ENCODE peak calls at places on chromosomes 2 and 18, in eight cellular contexts. One of them, this sample, is unnamed.

GRCh38 chr2:39805936-39806608 is 27.0 kb upstream of the THUMPD2 start:
- DNase-seq in activated CD4-positive, CD25-positive, alpha-beta regulatory T cell treated with anti-CD3 and anti-CD28 coated beads, Interleukin-2, amount 50 U/mL, for 72 hours: no peak
- DNase-seq in activated CD4-positive, alpha-beta T cell treated with anti-CD3 and anti-CD28 coated beads, Interleukin-2, amount 50 U/mL, for 24 hours: no peak
- DNase-seq in activated T-helper 9 cell treated with anti-CD3 and anti-CD28 coated beads, Interleukin-2, amount 50 U/mL, for 16 hours: no peak
- DNase-seq in EL: no peak
- DNase-seq in cardiac muscle cell: no peak
- DNase-seq in frontal cortex: no peak
- DNase-seq in SIG-M5: no peak
- DNase-seq in this sample: no peak

GRCh38 chr2:99867690-99868089 is 274.7 kb downstream of the AFF3 start:
- DNase-seq in EL: peak; percentile 88
- DNase-seq in activated T-helper 9 cell treated with anti-CD3 and anti-CD28 coated beads, Interleukin-2, amount 50 U/mL, for 16 hours: no peak
- DNase-seq in activated CD4-positive, CD25-positive, alpha-beta regulatory T cell treated with anti-CD3 and anti-CD28 coated beads, Interleukin-2, amount 50 U/mL, for 72 hours: no peak
- DNase-seq in activated CD4-positive, alpha-beta T cell treated with anti-CD3 and anti-CD28 coated beads, Interleukin-2, amount 50 U/mL, for 24 hours: no peak
- DNase-seq in frontal cortex: no peak
- DNase-seq in SIG-M5: no peak
- DNase-seq in cardiac muscle cell: no peak
- DNase-seq in this sample: no peak

GRCh38 chr2:26668041-26668440 is 24.5 kb upstream of the KCNK3 start:
- DNase-seq in cardiac muscle cell: no peak
- DNase-seq in activated CD4-positive, CD25-positive, alpha-beta regulatory T cell treated with anti-CD3 and anti-CD28 coated beads, Interleukin-2, amount 50 U/mL, for 72 hours: no peak
- DNase-seq in EL: no peak
- DNase-seq in frontal cortex: no peak
- DNase-seq in activated CD4-positive, alpha-beta T cell treated with anti-CD3 and anti-CD28 coated beads, Interleukin-2, amount 50 U/mL, for 24 hours: no peak
- DNase-seq in SIG-M5: no peak
- DNase-seq in activated T-helper 9 cell treated with anti-CD3 and anti-CD28 coated beads, Interleukin-2, amount 50 U/mL, for 16 hours: no peak
- DNase-seq in this sample: no peak

GRCh38 chr2:43636616-43637015 is 444 bp upstream of the PLEKHH2 start:
- DNase-seq in SIG-M5: no peak
- DNase-seq in frontal cortex: no peak
- DNase-seq in cardiac muscle cell: no peak
- DNase-seq in activated T-helper 9 cell treated with anti-CD3 and anti-CD28 coated beads, Interleukin-2, amount 50 U/mL, for 16 hours: no peak
- DNase-seq in activated CD4-positive, CD25-positive, alpha-beta regulatory T cell treated with anti-CD3 and anti-CD28 coated beads, Interleukin-2, amount 50 U/mL, for 72 hours: no peak
- DNase-seq in EL: no peak
- DNase-seq in activated CD4-positive, alpha-beta T cell treated with anti-CD3 and anti-CD28 coated beads, Interleukin-2, amount 50 U/mL, for 24 hours: no peak
- DNase-seq in this sample: no peak

GRCh38 chr2:144331652-144332355 is 188.1 kb downstream of the ZEB2 start:
- DNase-seq in EL: peak; percentile 12
- DNase-seq in SIG-M5: no peak
- DNase-seq in activated T-helper 9 cell treated with anti-CD3 and anti-CD28 coated beads, Interleukin-2, amount 50 U/mL, for 16 hours: no peak
- DNase-seq in frontal cortex: no peak
- DNase-seq in cardiac muscle cell: no peak
- DNase-seq in activated CD4-positive, alpha-beta T cell treated with anti-CD3 and anti-CD28 coated beads, Interleukin-2, amount 50 U/mL, for 24 hours: peak; percentile 51
- DNase-seq in activated CD4-positive, CD25-positive, alpha-beta regulatory T cell treated with anti-CD3 and anti-CD28 coated beads, Interleukin-2, amount 50 U/mL, for 72 hours: no peak
- DNase-seq in this sample: peak; percentile 75

GRCh38 chr2:239669899-239670460 is 269.2 kb upstream of the HDAC4 start:
- DNase-seq in activated CD4-positive, CD25-positive, alpha-beta regulatory T cell treated with anti-CD3 and anti-CD28 coated beads, Interleukin-2, amount 50 U/mL, for 72 hours: no peak
- DNase-seq in EL: no peak
- DNase-seq in activated CD4-positive, alpha-beta T cell treated with anti-CD3 and anti-CD28 coated beads, Interleukin-2, amount 50 U/mL, for 24 hours: no peak
- DNase-seq in SIG-M5: no peak
- DNase-seq in frontal cortex: no peak
- DNase-seq in cardiac muscle cell: no peak
- DNase-seq in activated T-helper 9 cell treated with anti-CD3 and anti-CD28 coated beads, Interleukin-2, amount 50 U/mL, for 16 hours: no peak
- DNase-seq in this sample: no peak

GRCh38 chr18:29078272-29078671 is 901.3 kb upstream of the CDH2 start:
- DNase-seq in EL: no peak
- DNase-seq in frontal cortex: no peak
- DNase-seq in activated CD4-positive, CD25-positive, alpha-beta regulatory T cell treated with anti-CD3 and anti-CD28 coated beads, Interleukin-2, amount 50 U/mL, for 72 hours: no peak
- DNase-seq in activated CD4-positive, alpha-beta T cell treated with anti-CD3 and anti-CD28 coated beads, Interleukin-2, amount 50 U/mL, for 24 hours: no peak
- DNase-seq in cardiac muscle cell: peak; percentile 69
- DNase-seq in activated T-helper 9 cell treated with anti-CD3 and anti-CD28 coated beads, Interleukin-2, amount 50 U/mL, for 16 hours: no peak
- DNase-seq in SIG-M5: no peak
- DNase-seq in this sample: no peak

GRCh38 chr2:133557624-133558023 is 10.6 kb downstream of the NCKAP5 start:
- DNase-seq in activated T-helper 9 cell treated with anti-CD3 and anti-CD28 coated beads, Interleukin-2, amount 50 U/mL, for 16 hours: no peak
- DNase-seq in frontal cortex: no peak
- DNase-seq in EL: peak; percentile 34
- DNase-seq in SIG-M5: no peak
- DNase-seq in activated CD4-positive, CD25-positive, alpha-beta regulatory T cell treated with anti-CD3 and anti-CD28 coated beads, Interleukin-2, amount 50 U/mL, for 72 hours: no peak
- DNase-seq in activated CD4-positive, alpha-beta T cell treated with anti-CD3 and anti-CD28 coated beads, Interleukin-2, amount 50 U/mL, for 24 hours: no peak
- DNase-seq in cardiac muscle cell: no peak
- DNase-seq in this sample: no peak

GRCh38 chr2:220887271-220887870 is 684.7 kb downstream of the EPHA4 start:
- DNase-seq in cardiac muscle cell: no peak
- DNase-seq in activated CD4-positive, alpha-beta T cell treated with anti-CD3 and anti-CD28 coated beads, Interleukin-2, amount 50 U/mL, for 24 hours: no peak
- DNase-seq in frontal cortex: no peak
- DNase-seq in activated T-helper 9 cell treated with anti-CD3 and anti-CD28 coated beads, Interleukin-2, amount 50 U/mL, for 16 hours: no peak
- DNase-seq in SIG-M5: no peak
- DNase-seq in activated CD4-positive, CD25-positive, alpha-beta regulatory T cell treated with anti-CD3 and anti-CD28 coated beads, Interleukin-2, amount 50 U/mL, for 72 hours: no peak
- DNase-seq in EL: no peak
- DNase-seq in this sample: no peak

GRCh38 chr2:120251077-120251476 is 1.6 kb upstream of the RALB start:
- DNase-seq in frontal cortex: no peak
- DNase-seq in EL: no peak
- DNase-seq in cardiac muscle cell: no peak
- DNase-seq in activated CD4-positive, alpha-beta T cell treated with anti-CD3 and anti-CD28 coated beads, Interleukin-2, amount 50 U/mL, for 24 hours: no peak
- DNase-seq in activated CD4-positive, CD25-positive, alpha-beta regulatory T cell treated with anti-CD3 and anti-CD28 coated beads, Interleukin-2, amount 50 U/mL, for 72 hours: no peak
- DNase-seq in SIG-M5: no peak
- DNase-seq in activated T-helper 9 cell treated with anti-CD3 and anti-CD28 coated beads, Interleukin-2, amount 50 U/mL, for 16 hours: no peak
- DNase-seq in this sample: no peak

GRCh38 chr2:227653419-227653818 is 13.2 kb upstream of the SCYGR5 start:
- DNase-seq in cardiac muscle cell: no peak
- DNase-seq in activated T-helper 9 cell treated with anti-CD3 and anti-CD28 coated beads, Interleukin-2, amount 50 U/mL, for 16 hours: no peak
- DNase-seq in activated CD4-positive, alpha-beta T cell treated with anti-CD3 and anti-CD28 coated beads, Interleukin-2, amount 50 U/mL, for 24 hours: no peak
- DNase-seq in frontal cortex: no peak
- DNase-seq in activated CD4-positive, CD25-positive, alpha-beta regulatory T cell treated with anti-CD3 and anti-CD28 coated beads, Interleukin-2, amount 50 U/mL, for 72 hours: no peak
- DNase-seq in EL: peak; percentile 51
- DNase-seq in SIG-M5: no peak
- DNase-seq in this sample: no peak

GRCh38 chr2:165601866-165602636 is 132.6 kb downstream of the CSRNP3 start:
- DNase-seq in activated CD4-positive, CD25-positive, alpha-beta regulatory T cell treated with anti-CD3 and anti-CD28 coated beads, Interleukin-2, amount 50 U/mL, for 72 hours: no peak
- DNase-seq in cardiac muscle cell: no peak
- DNase-seq in SIG-M5: no peak
- DNase-seq in activated CD4-positive, alpha-beta T cell treated with anti-CD3 and anti-CD28 coated beads, Interleukin-2, amount 50 U/mL, for 24 hours: no peak
- DNase-seq in activated T-helper 9 cell treated with anti-CD3 and anti-CD28 coated beads, Interleukin-2, amount 50 U/mL, for 16 hours: no peak
- DNase-seq in frontal cortex: no peak
- DNase-seq in EL: no peak
- DNase-seq in this sample: no peak

GRCh38 chr18:23067236-23067635 is 68.0 kb upstream of the CABLES1 start:
- DNase-seq in activated CD4-positive, alpha-beta T cell treated with anti-CD3 and anti-CD28 coated beads, Interleukin-2, amount 50 U/mL, for 24 hours: no peak
- DNase-seq in EL: peak; percentile 30
- DNase-seq in SIG-M5: no peak
- DNase-seq in cardiac muscle cell: no peak
- DNase-seq in activated T-helper 9 cell treated with anti-CD3 and anti-CD28 coated beads, Interleukin-2, amount 50 U/mL, for 16 hours: no peak
- DNase-seq in activated CD4-positive, CD25-positive, alpha-beta regulatory T cell treated with anti-CD3 and anti-CD28 coated beads, Interleukin-2, amount 50 U/mL, for 72 hours: no peak
- DNase-seq in frontal cortex: no peak
- DNase-seq in this sample: no peak

GRCh38 chr18:75563150-75563549 is 135.6 kb upstream of the SMIM21 start:
- DNase-seq in frontal cortex: no peak
- DNase-seq in cardiac muscle cell: no peak
- DNase-seq in SIG-M5: no peak
- DNase-seq in activated T-helper 9 cell treated with anti-CD3 and anti-CD28 coated beads, Interleukin-2, amount 50 U/mL, for 16 hours: no peak
- DNase-seq in activated CD4-positive, CD25-positive, alpha-beta regulatory T cell treated with anti-CD3 and anti-CD28 coated beads, Interleukin-2, amount 50 U/mL, for 72 hours: no peak
- DNase-seq in EL: no peak
- DNase-seq in activated CD4-positive, alpha-beta T cell treated with anti-CD3 and anti-CD28 coated beads, Interleukin-2, amount 50 U/mL, for 24 hours: no peak
- DNase-seq in this sample: no peak

GRCh38 chr2:70103531-70104061 is 16.3 kb downstream of the PCBP1 start:
- DNase-seq in cardiac muscle cell: no peak
- DNase-seq in activated CD4-positive, alpha-beta T cell treated with anti-CD3 and anti-CD28 coated beads, Interleukin-2, amount 50 U/mL, for 24 hours: no peak
- DNase-seq in frontal cortex: no peak
- DNase-seq in activated T-helper 9 cell treated with anti-CD3 and anti-CD28 coated beads, Interleukin-2, amount 50 U/mL, for 16 hours: no peak
- DNase-seq in activated CD4-positive, CD25-positive, alpha-beta regulatory T cell treated with anti-CD3 and anti-CD28 coated beads, Interleukin-2, amount 50 U/mL, for 72 hours: no peak
- DNase-seq in SIG-M5: no peak
- DNase-seq in EL: no peak
- DNase-seq in this sample: no peak

GRCh38 chr2:105183555-105184323 is 57.8 kb upstream of the GPR45 start:
- DNase-seq in SIG-M5: no peak
- DNase-seq in EL: no peak
- DNase-seq in cardiac muscle cell: no peak
- DNase-seq in activated T-helper 9 cell treated with anti-CD3 and anti-CD28 coated beads, Interleukin-2, amount 50 U/mL, for 16 hours: no peak
- DNase-seq in activated CD4-positive, CD25-positive, alpha-beta regulatory T cell treated with anti-CD3 and anti-CD28 coated beads, Interleukin-2, amount 50 U/mL, for 72 hours: no peak
- DNase-seq in activated CD4-positive, alpha-beta T cell treated with anti-CD3 and anti-CD28 coated beads, Interleukin-2, amount 50 U/mL, for 24 hours: no peak
- DNase-seq in frontal cortex: no peak
- DNase-seq in this sample: no peak

GRCh38 chr2:18299423-18300212 is 260.8 kb downstream of the RDH14 start:
- DNase-seq in cardiac muscle cell: peak; percentile 22
- DNase-seq in activated CD4-positive, CD25-positive, alpha-beta regulatory T cell treated with anti-CD3 and anti-CD28 coated beads, Interleukin-2, amount 50 U/mL, for 72 hours: no peak
- DNase-seq in frontal cortex: no peak
- DNase-seq in EL: peak; percentile 95
- DNase-seq in activated CD4-positive, alpha-beta T cell treated with anti-CD3 and anti-CD28 coated beads, Interleukin-2, amount 50 U/mL, for 24 hours: no peak
- DNase-seq in SIG-M5: no peak
- DNase-seq in activated T-helper 9 cell treated with anti-CD3 and anti-CD28 coated beads, Interleukin-2, amount 50 U/mL, for 16 hours: no peak
- DNase-seq in this sample: no peak

GRCh38 chr2:233974530-233975071 is 57.4 kb downstream of the TRPM8 start:
- DNase-seq in SIG-M5: no peak
- DNase-seq in frontal cortex: no peak
- DNase-seq in EL: peak; percentile 97
- DNase-seq in cardiac muscle cell: no peak
- DNase-seq in activated CD4-positive, alpha-beta T cell treated with anti-CD3 and anti-CD28 coated beads, Interleukin-2, amount 50 U/mL, for 24 hours: no peak
- DNase-seq in activated CD4-positive, CD25-positive, alpha-beta regulatory T cell treated with anti-CD3 and anti-CD28 coated beads, Interleukin-2, amount 50 U/mL, for 72 hours: no peak
- DNase-seq in activated T-helper 9 cell treated with anti-CD3 and anti-CD28 coated beads, Interleukin-2, amount 50 U/mL, for 16 hours: no peak
- DNase-seq in this sample: no peak

GRCh38 chr2:230471074-230471473 is 55.1 kb downstream of the SP100 start:
- DNase-seq in activated CD4-positive, alpha-beta T cell treated with anti-CD3 and anti-CD28 coated beads, Interleukin-2, amount 50 U/mL, for 24 hours: no peak
- DNase-seq in activated CD4-positive, CD25-positive, alpha-beta regulatory T cell treated with anti-CD3 and anti-CD28 coated beads, Interleukin-2, amount 50 U/mL, for 72 hours: no peak
- DNase-seq in frontal cortex: no peak
- DNase-seq in cardiac muscle cell: no peak
- DNase-seq in EL: no peak
- DNase-seq in SIG-M5: no peak
- DNase-seq in activated T-helper 9 cell treated with anti-CD3 and anti-CD28 coated beads, Interleukin-2, amount 50 U/mL, for 16 hours: no peak
- DNase-seq in this sample: no peak

GRCh38 chr2:77629529-77629928 is 107.4 kb upstream of the LRRTM4 start:
- DNase-seq in activated CD4-positive, alpha-beta T cell treated with anti-CD3 and anti-CD28 coated beads, Interleukin-2, amount 50 U/mL, for 24 hours: no peak
- DNase-seq in frontal cortex: no peak
- DNase-seq in cardiac muscle cell: peak; percentile 59
- DNase-seq in EL: no peak
- DNase-seq in activated T-helper 9 cell treated with anti-CD3 and anti-CD28 coated beads, Interleukin-2, amount 50 U/mL, for 16 hours: no peak
- DNase-seq in activated CD4-positive, CD25-positive, alpha-beta regulatory T cell treated with anti-CD3 and anti-CD28 coated beads, Interleukin-2, amount 50 U/mL, for 72 hours: no peak
- DNase-seq in SIG-M5: no peak
- DNase-seq in this sample: no peak

GRCh38 chr2:182416861-182417260 is 10.0 kb downstream of the PDE1A start:
- DNase-seq in SIG-M5: no peak
- DNase-seq in cardiac muscle cell: no peak
- DNase-seq in frontal cortex: no peak
- DNase-seq in activated CD4-positive, alpha-beta T cell treated with anti-CD3 and anti-CD28 coated beads, Interleukin-2, amount 50 U/mL, for 24 hours: no peak
- DNase-seq in EL: no peak
- DNase-seq in activated T-helper 9 cell treated with anti-CD3 and anti-CD28 coated beads, Interleukin-2, amount 50 U/mL, for 16 hours: no peak
- DNase-seq in activated CD4-positive, CD25-positive, alpha-beta regulatory T cell treated with anti-CD3 and anti-CD28 coated beads, Interleukin-2, amount 50 U/mL, for 72 hours: no peak
- DNase-seq in this sample: no peak

GRCh38 chr2:39772812-39773152 is 6.3 kb downstream of the THUMPD2 start:
- DNase-seq in frontal cortex: no peak
- DNase-seq in activated CD4-positive, CD25-positive, alpha-beta regulatory T cell treated with anti-CD3 and anti-CD28 coated beads, Interleukin-2, amount 50 U/mL, for 72 hours: no peak
- DNase-seq in SIG-M5: no peak
- DNase-seq in EL: no peak
- DNase-seq in activated CD4-positive, alpha-beta T cell treated with anti-CD3 and anti-CD28 coated beads, Interleukin-2, amount 50 U/mL, for 24 hours: no peak
- DNase-seq in activated T-helper 9 cell treated with anti-CD3 and anti-CD28 coated beads, Interleukin-2, amount 50 U/mL, for 16 hours: no peak
- DNase-seq in cardiac muscle cell: no peak
- DNase-seq in this sample: no peak

GRCh38 chr2:31191931-31192330 is 25.4 kb downstream of the CAPN14 start:
- DNase-seq in activated CD4-positive, CD25-positive, alpha-beta regulatory T cell treated with anti-CD3 and anti-CD28 coated beads, Interleukin-2, amount 50 U/mL, for 72 hours: no peak
- DNase-seq in SIG-M5: no peak
- DNase-seq in activated T-helper 9 cell treated with anti-CD3 and anti-CD28 coated beads, Interleukin-2, amount 50 U/mL, for 16 hours: no peak
- DNase-seq in frontal cortex: no peak
- DNase-seq in EL: no peak
- DNase-seq in cardiac muscle cell: no peak
- DNase-seq in activated CD4-positive, alpha-beta T cell treated with anti-CD3 and anti-CD28 coated beads, Interleukin-2, amount 50 U/mL, for 24 hours: no peak
- DNase-seq in this sample: no peak

GRCh38 chr18:61397222-61397621 is 64.0 kb downstream of the CDH20 start:
- DNase-seq in cardiac muscle cell: no peak
- DNase-seq in EL: no peak
- DNase-seq in SIG-M5: no peak
- DNase-seq in activated T-helper 9 cell treated with anti-CD3 and anti-CD28 coated beads, Interleukin-2, amount 50 U/mL, for 16 hours: no peak
- DNase-seq in frontal cortex: no peak
- DNase-seq in activated CD4-positive, CD25-positive, alpha-beta regulatory T cell treated with anti-CD3 and anti-CD28 coated beads, Interleukin-2, amount 50 U/mL, for 72 hours: no peak
- DNase-seq in activated CD4-positive, alpha-beta T cell treated with anti-CD3 and anti-CD28 coated beads, Interleukin-2, amount 50 U/mL, for 24 hours: no peak
- DNase-seq in this sample: no peak

GRCh38 chr2:43100883-43101662 is 125.3 kb downstream of the ZFP36L2 start:
- DNase-seq in frontal cortex: peak; percentile 88
- DNase-seq in activated CD4-positive, CD25-positive, alpha-beta regulatory T cell treated with anti-CD3 and anti-CD28 coated beads, Interleukin-2, amount 50 U/mL, for 72 hours: no peak
- DNase-seq in SIG-M5: no peak
- DNase-seq in activated T-helper 9 cell treated with anti-CD3 and anti-CD28 coated beads, Interleukin-2, amount 50 U/mL, for 16 hours: no peak
- DNase-seq in activated CD4-positive, alpha-beta T cell treated with anti-CD3 and anti-CD28 coated beads, Interleukin-2, amount 50 U/mL, for 24 hours: no peak
- DNase-seq in cardiac muscle cell: no peak
- DNase-seq in EL: no peak
- DNase-seq in this sample: no peak

GRCh38 chr2:234879671-234880455 is 72.0 kb upstream of the SH3BP4 start:
- DNase-seq in cardiac muscle cell: no peak
- DNase-seq in EL: peak; percentile 81
- DNase-seq in activated CD4-positive, CD25-positive, alpha-beta regulatory T cell treated with anti-CD3 and anti-CD28 coated beads, Interleukin-2, amount 50 U/mL, for 72 hours: no peak
- DNase-seq in activated T-helper 9 cell treated with anti-CD3 and anti-CD28 coated beads, Interleukin-2, amount 50 U/mL, for 16 hours: no peak
- DNase-seq in SIG-M5: no peak
- DNase-seq in frontal cortex: no peak
- DNase-seq in activated CD4-positive, alpha-beta T cell treated with anti-CD3 and anti-CD28 coated beads, Interleukin-2, amount 50 U/mL, for 24 hours: no peak
- DNase-seq in this sample: no peak

GRCh38 chr18:23069481-23069880 is 65.8 kb upstream of the CABLES1 start:
- DNase-seq in SIG-M5: no peak
- DNase-seq in activated CD4-positive, alpha-beta T cell treated with anti-CD3 and anti-CD28 coated beads, Interleukin-2, amount 50 U/mL, for 24 hours: no peak
- DNase-seq in frontal cortex: no peak
- DNase-seq in cardiac muscle cell: no peak
- DNase-seq in EL: no peak
- DNase-seq in activated CD4-positive, CD25-positive, alpha-beta regulatory T cell treated with anti-CD3 and anti-CD28 coated beads, Interleukin-2, amount 50 U/mL, for 72 hours: no peak
- DNase-seq in activated T-helper 9 cell treated with anti-CD3 and anti-CD28 coated beads, Interleukin-2, amount 50 U/mL, for 16 hours: no peak
- DNase-seq in this sample: no peak

GRCh38 chr2:28359222-28360065 is 33.2 kb upstream of the FOSL2 start:
- DNase-seq in EL: peak; percentile 53
- DNase-seq in activated CD4-positive, alpha-beta T cell treated with anti-CD3 and anti-CD28 coated beads, Interleukin-2, amount 50 U/mL, for 24 hours: peak; percentile 55
- DNase-seq in activated CD4-positive, CD25-positive, alpha-beta regulatory T cell treated with anti-CD3 and anti-CD28 coated beads, Interleukin-2, amount 50 U/mL, for 72 hours: peak; percentile 75
- DNase-seq in frontal cortex: no peak
- DNase-seq in activated T-helper 9 cell treated with anti-CD3 and anti-CD28 coated beads, Interleukin-2, amount 50 U/mL, for 16 hours: peak; percentile 59
- DNase-seq in SIG-M5: peak; percentile 36
- DNase-seq in cardiac muscle cell: no peak
- DNase-seq in this sample: peak; percentile 87

GRCh38 chr2:214203199-214203598 is 207.7 kb upstream of the VWC2L start:
- DNase-seq in SIG-M5: no peak
- DNase-seq in cardiac muscle cell: no peak
- DNase-seq in EL: no peak
- DNase-seq in activated CD4-positive, alpha-beta T cell treated with anti-CD3 and anti-CD28 coated beads, Interleukin-2, amount 50 U/mL, for 24 hours: no peak
- DNase-seq in frontal cortex: no peak
- DNase-seq in activated T-helper 9 cell treated with anti-CD3 and anti-CD28 coated beads, Interleukin-2, amount 50 U/mL, for 16 hours: no peak
- DNase-seq in activated CD4-positive, CD25-positive, alpha-beta regulatory T cell treated with anti-CD3 and anti-CD28 coated beads, Interleukin-2, amount 50 U/mL, for 72 hours: no peak
- DNase-seq in this sample: no peak

GRCh38 chr2:69190743-69191425 is 177.9 kb downstream of the ANTXR1 start:
- DNase-seq in SIG-M5: no peak
- DNase-seq in activated T-helper 9 cell treated with anti-CD3 and anti-CD28 coated beads, Interleukin-2, amount 50 U/mL, for 16 hours: no peak
- DNase-seq in EL: no peak
- DNase-seq in frontal cortex: no peak
- DNase-seq in cardiac muscle cell: no peak
- DNase-seq in activated CD4-positive, alpha-beta T cell treated with anti-CD3 and anti-CD28 coated beads, Interleukin-2, amount 50 U/mL, for 24 hours: no peak
- DNase-seq in activated CD4-positive, CD25-positive, alpha-beta regulatory T cell treated with anti-CD3 and anti-CD28 coated beads, Interleukin-2, amount 50 U/mL, for 72 hours: no peak
- DNase-seq in this sample: no peak

GRCh38 chr2:42342061-42342794 is 18.8 kb downstream of the COX7A2L start:
- DNase-seq in activated T-helper 9 cell treated with anti-CD3 and anti-CD28 coated beads, Interleukin-2, amount 50 U/mL, for 16 hours: no peak
- DNase-seq in cardiac muscle cell: no peak
- DNase-seq in EL: peak; percentile 95
- DNase-seq in SIG-M5: no peak
- DNase-seq in frontal cortex: no peak
- DNase-seq in activated CD4-positive, alpha-beta T cell treated with anti-CD3 and anti-CD28 coated beads, Interleukin-2, amount 50 U/mL, for 24 hours: no peak
- DNase-seq in activated CD4-positive, CD25-positive, alpha-beta regulatory T cell treated with anti-CD3 and anti-CD28 coated beads, Interleukin-2, amount 50 U/mL, for 72 hours: no peak
- DNase-seq in this sample: no peak

GRCh38 chr2:163785162-163785561 is 49.4 kb upstream of the FIGN start:
- DNase-seq in activated CD4-positive, alpha-beta T cell treated with anti-CD3 and anti-CD28 coated beads, Interleukin-2, amount 50 U/mL, for 24 hours: no peak
- DNase-seq in activated T-helper 9 cell treated with anti-CD3 and anti-CD28 coated beads, Interleukin-2, amount 50 U/mL, for 16 hours: no peak
- DNase-seq in EL: no peak
- DNase-seq in frontal cortex: no peak
- DNase-seq in activated CD4-positive, CD25-positive, alpha-beta regulatory T cell treated with anti-CD3 and anti-CD28 coated beads, Interleukin-2, amount 50 U/mL, for 72 hours: no peak
- DNase-seq in SIG-M5: no peak
- DNase-seq in cardiac muscle cell: no peak
- DNase-seq in this sample: no peak

GRCh38 chr2:73260338-73260984 is 23.8 kb downstream of the FBXO41 start:
- DNase-seq in SIG-M5: no peak
- DNase-seq in activated CD4-positive, CD25-positive, alpha-beta regulatory T cell treated with anti-CD3 and anti-CD28 coated beads, Interleukin-2, amount 50 U/mL, for 72 hours: no peak
- DNase-seq in activated T-helper 9 cell treated with anti-CD3 and anti-CD28 coated beads, Interleukin-2, amount 50 U/mL, for 16 hours: no peak
- DNase-seq in cardiac muscle cell: peak; percentile 75
- DNase-seq in EL: peak; percentile 49
- DNase-seq in frontal cortex: peak; percentile 63
- DNase-seq in activated CD4-positive, alpha-beta T cell treated with anti-CD3 and anti-CD28 coated beads, Interleukin-2, amount 50 U/mL, for 24 hours: no peak
- DNase-seq in this sample: no peak

GRCh38 chr2:173654896-173655265 is 300.2 kb downstream of the CDCA7 start:
- DNase-seq in frontal cortex: no peak
- DNase-seq in activated CD4-positive, alpha-beta T cell treated with anti-CD3 and anti-CD28 coated beads, Interleukin-2, amount 50 U/mL, for 24 hours: no peak
- DNase-seq in cardiac muscle cell: no peak
- DNase-seq in EL: peak; percentile 53
- DNase-seq in activated T-helper 9 cell treated with anti-CD3 and anti-CD28 coated beads, Interleukin-2, amount 50 U/mL, for 16 hours: no peak
- DNase-seq in activated CD4-positive, CD25-positive, alpha-beta regulatory T cell treated with anti-CD3 and anti-CD28 coated beads, Interleukin-2, amount 50 U/mL, for 72 hours: no peak
- DNase-seq in SIG-M5: no peak
- DNase-seq in this sample: no peak